ENCODE peak calls at places on chromosome 16, in four cellular contexts. One of them, this sample, is unnamed.
A peak's percentile ranks its signal among the peaks of the same experiment; 100 is the strongest.

GRCh38 chr16:67436640-67437193 is 5.8 kb downstream of the HSD11B2 start:
- DNase-seq in activated T-helper 1 cell treated with Interleukin-2 at 50 U/mL for 16 hours: no peak
- DNase-seq in stimulated activated naive CD4-positive, alpha-beta T cell treated with Interleukin-2 at 50 U/mL for 16 hours: no peak
- DNase-seq in nucleus accumbens: no peak
- DNase-seq in this sample: no peak

GRCh38 chr16:10601444-10602401 is 21.3 kb upstream of the EMP2 start:
- DNase-seq in activated T-helper 1 cell treated with Interleukin-2 at 50 U/mL for 16 hours: no peak
- DNase-seq in stimulated activated naive CD4-positive, alpha-beta T cell treated with Interleukin-2 at 50 U/mL for 16 hours: no peak
- DNase-seq in nucleus accumbens: no peak
- DNase-seq in this sample: no peak

GRCh38 chr16:46974352-46974751 is 878 bp upstream of the DNAJA2 start:
- DNase-seq in activated T-helper 1 cell treated with Interleukin-2 at 50 U/mL for 16 hours: no peak
- DNase-seq in stimulated activated naive CD4-positive, alpha-beta T cell treated with Interleukin-2 at 50 U/mL for 16 hours: no peak
- DNase-seq in nucleus accumbens: no peak
- DNase-seq in this sample: no peak

GRCh38 chr16:81429045-81429521 is 15.5 kb upstream of the CMIP start:
- DNase-seq in activated T-helper 1 cell treated with Interleukin-2 at 50 U/mL for 16 hours: no peak
- DNase-seq in stimulated activated naive CD4-positive, alpha-beta T cell treated with Interleukin-2 at 50 U/mL for 16 hours: no peak
- DNase-seq in nucleus accumbens: no peak
- DNase-seq in this sample: no peak

GRCh38 chr16:82092711-82093110 is 57.7 kb downstream of the HSD17B2 start:
- DNase-seq in activated T-helper 1 cell treated with Interleukin-2 at 50 U/mL for 16 hours: no peak
- DNase-seq in stimulated activated naive CD4-positive, alpha-beta T cell treated with Interleukin-2 at 50 U/mL for 16 hours: no peak
- DNase-seq in nucleus accumbens: no peak
- DNase-seq in this sample: no peak

GRCh38 chr16:66474750-66475199 is 47.7 kb downstream of the BEAN1 start:
- DNase-seq in activated T-helper 1 cell treated with Interleukin-2 at 50 U/mL for 16 hours: peak; percentile 21
- DNase-seq in stimulated activated naive CD4-positive, alpha-beta T cell treated with Interleukin-2 at 50 U/mL for 16 hours: peak; percentile 44
- DNase-seq in nucleus accumbens: no peak
- DNase-seq in this sample: peak; percentile 32

GRCh38 chr16:57579361-57579665 is 36.9 kb downstream of the ADGRG5 start:
- DNase-seq in activated T-helper 1 cell treated with Interleukin-2 at 50 U/mL for 16 hours: no peak
- DNase-seq in stimulated activated naive CD4-positive, alpha-beta T cell treated with Interleukin-2 at 50 U/mL for 16 hours: no peak
- DNase-seq in nucleus accumbens: no peak
- DNase-seq in this sample: no peak

GRCh38 chr16:22194707-22195444 is 11.2 kb upstream of the EEF2K start:
- DNase-seq in activated T-helper 1 cell treated with Interleukin-2 at 50 U/mL for 16 hours: no peak
- DNase-seq in stimulated activated naive CD4-positive, alpha-beta T cell treated with Interleukin-2 at 50 U/mL for 16 hours: no peak
- DNase-seq in nucleus accumbens: no peak
- DNase-seq in this sample: no peak

GRCh38 chr16:11570796-11571195 is 15.9 kb downstream of the LITAF start:
- DNase-seq in activated T-helper 1 cell treated with Interleukin-2 at 50 U/mL for 16 hours: no peak
- DNase-seq in stimulated activated naive CD4-positive, alpha-beta T cell treated with Interleukin-2 at 50 U/mL for 16 hours: no peak
- DNase-seq in nucleus accumbens: no peak
- DNase-seq in this sample: no peak

GRCh38 chr16:27239906-27240655 is 28.5 kb downstream of the NSMCE1 start:
- DNase-seq in activated T-helper 1 cell treated with Interleukin-2 at 50 U/mL for 16 hours: no peak
- DNase-seq in stimulated activated naive CD4-positive, alpha-beta T cell treated with Interleukin-2 at 50 U/mL for 16 hours: no peak
- DNase-seq in nucleus accumbens: no peak
- DNase-seq in this sample: no peak

GRCh38 chr16:85394511-85395206 is 218.5 kb upstream of the GSE1 start:
- DNase-seq in activated T-helper 1 cell treated with Interleukin-2 at 50 U/mL for 16 hours: no peak
- DNase-seq in stimulated activated naive CD4-positive, alpha-beta T cell treated with Interleukin-2 at 50 U/mL for 16 hours: no peak
- DNase-seq in nucleus accumbens: no peak
- DNase-seq in this sample: no peak

GRCh38 chr16:64738321-64738960 is 383.4 kb downstream of the CDH11 start:
- DNase-seq in activated T-helper 1 cell treated with Interleukin-2 at 50 U/mL for 16 hours: no peak
- DNase-seq in stimulated activated naive CD4-positive, alpha-beta T cell treated with Interleukin-2 at 50 U/mL for 16 hours: no peak
- DNase-seq in nucleus accumbens: no peak
- DNase-seq in this sample: no peak

GRCh38 chr16:50238868-50239301 is 27.5 kb upstream of the ADCY7 start:
- DNase-seq in activated T-helper 1 cell treated with Interleukin-2 at 50 U/mL for 16 hours: no peak
- DNase-seq in stimulated activated naive CD4-positive, alpha-beta T cell treated with Interleukin-2 at 50 U/mL for 16 hours: no peak
- DNase-seq in nucleus accumbens: no peak
- DNase-seq in this sample: no peak

GRCh38 chr16:87303431-87303930 is 13.7 kb downstream of the C16orf95 start:
- DNase-seq in activated T-helper 1 cell treated with Interleukin-2 at 50 U/mL for 16 hours: no peak
- DNase-seq in stimulated activated naive CD4-positive, alpha-beta T cell treated with Interleukin-2 at 50 U/mL for 16 hours: no peak
- DNase-seq in nucleus accumbens: no peak
- DNase-seq in this sample: no peak

GRCh38 chr16:27751676-27752075 is 201.7 kb downstream of the KATNIP start:
- DNase-seq in activated T-helper 1 cell treated with Interleukin-2 at 50 U/mL for 16 hours: no peak
- DNase-seq in stimulated activated naive CD4-positive, alpha-beta T cell treated with Interleukin-2 at 50 U/mL for 16 hours: no peak
- DNase-seq in nucleus accumbens: no peak
- DNase-seq in this sample: no peak

GRCh38 chr16:77853125-77853524 is 64.8 kb downstream of the VAT1L start:
- DNase-seq in activated T-helper 1 cell treated with Interleukin-2 at 50 U/mL for 16 hours: no peak
- DNase-seq in stimulated activated naive CD4-positive, alpha-beta T cell treated with Interleukin-2 at 50 U/mL for 16 hours: no peak
- DNase-seq in nucleus accumbens: no peak
- DNase-seq in this sample: no peak

GRCh38 chr16:77299395-77299794 is 100.2 kb downstream of the SYCE1L start:
- DNase-seq in activated T-helper 1 cell treated with Interleukin-2 at 50 U/mL for 16 hours: no peak
- DNase-seq in stimulated activated naive CD4-positive, alpha-beta T cell treated with Interleukin-2 at 50 U/mL for 16 hours: no peak
- DNase-seq in nucleus accumbens: no peak
- DNase-seq in this sample: no peak

GRCh38 chr16:48053346-48053745 is 102.4 kb downstream of the ABCC12 start:
- DNase-seq in activated T-helper 1 cell treated with Interleukin-2 at 50 U/mL for 16 hours: no peak
- DNase-seq in stimulated activated naive CD4-positive, alpha-beta T cell treated with Interleukin-2 at 50 U/mL for 16 hours: no peak
- DNase-seq in nucleus accumbens: no peak
- DNase-seq in this sample: no peak

GRCh38 chr16:50166511-50167500 is 13.7 kb downstream of the TENT4B start:
- DNase-seq in activated T-helper 1 cell treated with Interleukin-2 at 50 U/mL for 16 hours: no peak
- DNase-seq in stimulated activated naive CD4-positive, alpha-beta T cell treated with Interleukin-2 at 50 U/mL for 16 hours: peak; percentile 20
- DNase-seq in nucleus accumbens: no peak
- DNase-seq in this sample: no peak

GRCh38 chr16:81719993-81720392 is 59.1 kb upstream of the PLCG2 start:
- DNase-seq in activated T-helper 1 cell treated with Interleukin-2 at 50 U/mL for 16 hours: no peak
- DNase-seq in stimulated activated naive CD4-positive, alpha-beta T cell treated with Interleukin-2 at 50 U/mL for 16 hours: no peak
- DNase-seq in nucleus accumbens: no peak
- DNase-seq in this sample: no peak

GRCh38 chr16:59878479-59878878 is 1144.4 kb upstream of the GOT2 start:
- DNase-seq in activated T-helper 1 cell treated with Interleukin-2 at 50 U/mL for 16 hours: no peak
- DNase-seq in stimulated activated naive CD4-positive, alpha-beta T cell treated with Interleukin-2 at 50 U/mL for 16 hours: no peak
- DNase-seq in nucleus accumbens: no peak
- DNase-seq in this sample: no peak

GRCh38 chr16:87321336-87322107 is 4.3 kb upstream of the C16orf95 start:
- DNase-seq in activated T-helper 1 cell treated with Interleukin-2 at 50 U/mL for 16 hours: no peak
- DNase-seq in stimulated activated naive CD4-positive, alpha-beta T cell treated with Interleukin-2 at 50 U/mL for 16 hours: no peak
- DNase-seq in nucleus accumbens: no peak
- DNase-seq in this sample: no peak

GRCh38 chr16:89922477-89922883 is 662 bp upstream of the TUBB3 start:
- DNase-seq in activated T-helper 1 cell treated with Interleukin-2 at 50 U/mL for 16 hours: no peak
- DNase-seq in stimulated activated naive CD4-positive, alpha-beta T cell treated with Interleukin-2 at 50 U/mL for 16 hours: peak; percentile 38
- DNase-seq in nucleus accumbens: no peak
- DNase-seq in this sample: no peak

GRCh38 chr16:15949210-15950166 is at the start of gene ABCC1:
- DNase-seq in activated T-helper 1 cell treated with Interleukin-2 at 50 U/mL for 16 hours: peak; percentile 40
- DNase-seq in stimulated activated naive CD4-positive, alpha-beta T cell treated with Interleukin-2 at 50 U/mL for 16 hours: peak; percentile 65
- DNase-seq in nucleus accumbens: no peak
- DNase-seq in this sample: peak; percentile 34

GRCh38 chr16:26710475-26710874 is 356.3 kb upstream of the C16orf82 start:
- DNase-seq in activated T-helper 1 cell treated with Interleukin-2 at 50 U/mL for 16 hours: no peak
- DNase-seq in stimulated activated naive CD4-positive, alpha-beta T cell treated with Interleukin-2 at 50 U/mL for 16 hours: no peak
- DNase-seq in nucleus accumbens: no peak
- DNase-seq in this sample: no peak

GRCh38 chr16:9867176-9867575 is 315.1 kb downstream of the GRIN2A start:
- DNase-seq in activated T-helper 1 cell treated with Interleukin-2 at 50 U/mL for 16 hours: no peak
- DNase-seq in stimulated activated naive CD4-positive, alpha-beta T cell treated with Interleukin-2 at 50 U/mL for 16 hours: no peak
- DNase-seq in nucleus accumbens: no peak
- DNase-seq in this sample: no peak

GRCh38 chr16:50712568-50712914 is 19.1 kb downstream of the NOD2 start:
- DNase-seq in activated T-helper 1 cell treated with Interleukin-2 at 50 U/mL for 16 hours: no peak
- DNase-seq in stimulated activated naive CD4-positive, alpha-beta T cell treated with Interleukin-2 at 50 U/mL for 16 hours: no peak
- DNase-seq in nucleus accumbens: no peak
- DNase-seq in this sample: no peak

GRCh38 chr16:88534731-88535141 is 35.5 kb upstream of the ZC3H18 start:
- DNase-seq in activated T-helper 1 cell treated with Interleukin-2 at 50 U/mL for 16 hours: no peak
- DNase-seq in stimulated activated naive CD4-positive, alpha-beta T cell treated with Interleukin-2 at 50 U/mL for 16 hours: no peak
- DNase-seq in nucleus accumbens: no peak
- DNase-seq in this sample: no peak

GRCh38 chr16:56911771-56912541 is 20.0 kb upstream of the HERPUD1 start:
- DNase-seq in activated T-helper 1 cell treated with Interleukin-2 at 50 U/mL for 16 hours: no peak
- DNase-seq in stimulated activated naive CD4-positive, alpha-beta T cell treated with Interleukin-2 at 50 U/mL for 16 hours: no peak
- DNase-seq in nucleus accumbens: no peak
- DNase-seq in this sample: no peak

GRCh38 chr16:84854759-84855158 is 35.0 kb downstream of the CRISPLD2 start:
- DNase-seq in activated T-helper 1 cell treated with Interleukin-2 at 50 U/mL for 16 hours: no peak
- DNase-seq in stimulated activated naive CD4-positive, alpha-beta T cell treated with Interleukin-2 at 50 U/mL for 16 hours: no peak
- DNase-seq in nucleus accumbens: no peak
- DNase-seq in this sample: no peak

GRCh38 chr16:17469742-17470001 is 1.1 kb downstream of the XYLT1 start:
- DNase-seq in activated T-helper 1 cell treated with Interleukin-2 at 50 U/mL for 16 hours: no peak
- DNase-seq in stimulated activated naive CD4-positive, alpha-beta T cell treated with Interleukin-2 at 50 U/mL for 16 hours: no peak
- DNase-seq in nucleus accumbens: no peak
- DNase-seq in this sample: no peak

GRCh38 chr16:79768594-79768993 is 168.1 kb upstream of the MAF start:
- DNase-seq in activated T-helper 1 cell treated with Interleukin-2 at 50 U/mL for 16 hours: no peak
- DNase-seq in stimulated activated naive CD4-positive, alpha-beta T cell treated with Interleukin-2 at 50 U/mL for 16 hours: no peak
- DNase-seq in nucleus accumbens: no peak
- DNase-seq in this sample: no peak

GRCh38 chr16:19001788-19002187 is 18.1 kb downstream of the TMC7 start:
- DNase-seq in activated T-helper 1 cell treated with Interleukin-2 at 50 U/mL for 16 hours: no peak
- DNase-seq in stimulated activated naive CD4-positive, alpha-beta T cell treated with Interleukin-2 at 50 U/mL for 16 hours: no peak
- DNase-seq in nucleus accumbens: peak; percentile 17
- DNase-seq in this sample: no peak

GRCh38 chr16:55773859-55774549 is 58.9 kb downstream of the CES1 start:
- DNase-seq in activated T-helper 1 cell treated with Interleukin-2 at 50 U/mL for 16 hours: no peak
- DNase-seq in stimulated activated naive CD4-positive, alpha-beta T cell treated with Interleukin-2 at 50 U/mL for 16 hours: no peak
- DNase-seq in nucleus accumbens: no peak
- DNase-seq in this sample: no peak

This sample was measured in T follicular helper cell.